ENCODE peak calls at places on chromosomes 1 and 21, in nine cellular contexts. L is GM23248, Y is iPS DF 6.9, B is IMR-90, T is esophagus squamous epithelium, S is esophagus muscularis mucosa, H is fibroblast of lung, M is lung, U is cardiac muscle cell. Z is an unnamed sample.

GRCh38 chr21:46139686-46140085 is 15.7 kb downstream of the FTCD start:
- DNase-seq in Y (no peak), T (no peak), L (no peak), M (no peak), B (no peak), U (no peak), H (no peak), S (no peak), Z (no peak)

GRCh38 chr1:77900687-77901293 is 12.4 kb downstream of the NEXN start:
- DNase-seq in B (peak; percentile 63), U (peak; percentile 55), S (no peak), Y (peak; percentile 11), H (peak; percentile 63), T (no peak), L (peak; percentile 60), M (no peak), Z (peak; percentile 57)

GRCh38 chr1:167541013-167541412 is 12.5 kb downstream of the CREG1 start:
- DNase-seq in M (no peak), H (peak; percentile 11), T (no peak), L (peak; percentile 31), U (no peak), S (no peak), B (peak; percentile 10), Y (no peak), Z (no peak)

GRCh38 chr1:184041731-184042130 is 4.2 kb upstream of the COLGALT2 start:
- DNase-seq in S (no peak), H (no peak), B (peak; percentile 73), L (no peak), M (no peak), T (no peak), Y (no peak), U (no peak), Z (no peak)

GRCh38 chr1:99763956-99764355 is 2.5 kb downstream of the FRRS1 start:
- DNase-seq in M (no peak), H (peak; percentile 30), U (no peak), L (peak; percentile 9), Y (no peak), T (no peak), B (peak; percentile 34), S (no peak), Z (no peak)

GRCh38 chr1:37189111-37189510 is 154.8 kb upstream of the GRIK3 start:
- DNase-seq in L (no peak), H (no peak), M (no peak), B (no peak), T (no peak), S (no peak), U (no peak), Y (no peak), Z (no peak)

GRCh38 chr1:18907914-18908845 is 5.8 kb upstream of the ALDH4A1 start:
- DNase-seq in H (no peak), M (no peak), L (no peak), U (no peak), S (no peak), Y (no peak), T (no peak), B (no peak), Z (peak; percentile 61)

GRCh38 chr1:10880063-10880462 is 83.6 kb upstream of the CASZ1 start:
- DNase-seq in S (no peak), M (no peak), L (no peak), U (no peak), T (no peak), H (no peak), B (no peak), Y (no peak), Z (no peak)

GRCh38 chr1:59686170-59686569 is 128.6 kb upstream of the HOOK1 start:
- DNase-seq in M (no peak), H (no peak), Y (no peak), S (no peak), L (no peak), T (no peak), U (no peak), B (no peak), Z (peak; percentile 61)

GRCh38 chr1:79460773-79461436 is 454.4 kb upstream of the ADGRL4 start:
- DNase-seq in U (no peak), L (no peak), B (no peak), Y (no peak), S (no peak), H (no peak), T (no peak), M (no peak), Z (no peak)

GRCh38 chr1:32447469-32448185 is 17.2 kb upstream of the ZBTB8B start:
- DNase-seq in U (peak; percentile 39), T (no peak), L (peak; percentile 87), Y (no peak), H (peak; percentile 96), M (no peak), B (peak; percentile 74), S (no peak), Z (peak; percentile 27)

GRCh38 chr1:37999434-38000232 is 5.7 kb downstream of the FHL3 start:
- DNase-seq in T (no peak), H (peak; percentile 75), M (peak; percentile 54), Y (no peak), B (peak; percentile 66), L (peak; percentile 66), U (no peak), S (no peak), Z (peak; percentile 72)

GRCh38 chr1:233328661-233329498 is 1.4 kb downstream of the MAP3K21 start:
- DNase-seq in U (peak; percentile 2), S (no peak), T (no peak), M (no peak), B (no peak), H (no peak), L (peak; percentile 2), Y (no peak), Z (no peak)

GRCh38 chr1:111505641-111506119 is 2.2 kb upstream of the ADORA3 start:
- DNase-seq in Y (no peak), U (no peak), T (no peak), H (no peak), M (no peak), B (no peak), S (no peak), L (no peak), Z (no peak)

GRCh38 chr1:117683571-117684285 is 77.9 kb downstream of the TENT5C start:
- DNase-seq in M (no peak), L (peak; percentile 61), Y (no peak), U (no peak), H (peak; percentile 87), S (no peak), T (no peak), B (peak; percentile 37), Z (peak; percentile 74)

GRCh38 chr1:246020231-246020954 is 486.7 kb downstream of the SMYD3 start:
- DNase-seq in S (no peak), M (no peak), T (no peak), B (no peak), U (no peak), Y (no peak), H (no peak), L (no peak), Z (no peak)

GRCh38 chr1:86955678-86956077 is 41.2 kb downstream of the HS2ST1 start:
- DNase-seq in S (no peak), T (no peak), L (no peak), Y (no peak), B (no peak), H (no peak), U (no peak), M (no peak), Z (no peak)

GRCh38 chr1:36154765-36155559 is 998 bp upstream of the MAP7D1 start:
- DNase-seq in H (no peak), L (peak; percentile 43), S (no peak), M (no peak), T (no peak), U (peak; percentile 55), B (no peak), Y (no peak), Z (no peak)

GRCh38 chr1:201471772-201472171 is 2.8 kb upstream of the PHLDA3 start:
- DNase-seq in U (no peak), L (peak; percentile 93), T (no peak), Y (no peak), S (no peak), M (no peak), H (peak; percentile 60), B (peak; percentile 79), Z (no peak)

GRCh38 chr21:43291347-43291950 is 122.6 kb downstream of the CRYAA start:
- DNase-seq in S (no peak), H (no peak), M (no peak), T (no peak), L (no peak), U (no peak), Y (no peak), B (no peak), Z (no peak)

GRCh38 chr21:43294194-43294902 is 125.5 kb downstream of the CRYAA start:
- DNase-seq in M (no peak), T (no peak), Y (no peak), H (no peak), L (no peak), U (peak; percentile 36), B (no peak), S (no peak), Z (no peak)

GRCh38 chr21:43290529-43291346 is 121.9 kb downstream of the CRYAA start:
- DNase-seq in L (no peak), U (no peak), M (no peak), S (no peak), B (no peak), Y (no peak), H (no peak), T (no peak), Z (peak; percentile 85)

GRCh38 chr21:43292041-43292865 is 123.4 kb downstream of the CRYAA start:
- DNase-seq in T (no peak), B (no peak), H (no peak), L (no peak), S (no peak), M (no peak), Y (no peak), U (no peak), Z (no peak)

GRCh38 chr21:43292866-43293142 is 124.0 kb downstream of the CRYAA start:
- DNase-seq in H (no peak), M (no peak), S (no peak), Y (no peak), B (no peak), T (no peak), U (no peak), L (no peak), Z (no peak)
- H3K4me1 ChIP-seq in H (no peaks in the 10 kb centered on the region), M (no peaks in the 10 kb centered on the region), S (no peaks in the 10 kb centered on the region), Y (no peaks in the 10 kb centered on the region), B (no peaks in the 10 kb centered on the region), T (no peaks in the 10 kb centered on the region), U (peaks cover 10% of the 10 kb centered on the region), L (no peaks in the 10 kb centered on the region), Z (peaks cover 21% of the 10 kb centered on the region)

GRCh38 chr1:27153549-27153886 is 1.4 kb downstream of the SLC9A1 start:
- DNase-seq in L (peak; percentile 54), H (no peak), Y (no peak), S (no peak), U (no peak), B (no peak), M (no peak), T (no peak), Z (no peak)
- H3K4me3 ChIP-seq in L (peak overlapping the region; percentile 94), H (peak overlapping the region; percentile 80), Y (no peak overlapping the region), S (peak overlapping the region; percentile 76), U (peak overlapping the region; percentile 4), B (peak overlapping the region; percentile 33), M (peak overlapping the region; percentile 34), T (peak overlapping the region; percentile 86), Z (no peak overlapping the region)

GRCh38 chr1:107530543-107530942 is 389.7 kb downstream of the NTNG1 start:
- DNase-seq in B (no peak), Y (no peak), H (peak; percentile 69), S (no peak), T (no peak), U (no peak), M (no peak), L (peak; percentile 86), Z (no peak)
- H3K4me1 ChIP-seq in B (no peaks in the 10 kb centered on the region), Y (no peaks in the 10 kb centered on the region), H (no peaks in the 10 kb centered on the region), S (peaks cover 8% of the 10 kb centered on the region), T (peaks cover 37% of the 10 kb centered on the region), U (no peaks in the 10 kb centered on the region), M (no peaks in the 10 kb centered on the region), L (peaks cover 23% of the 10 kb centered on the region), Z (no peaks in the 10 kb centered on the region)

GRCh38 chr1:21325231-21325718 is 35.0 kb upstream of the ECE1 start:
- DNase-seq in M (no peak), H (no peak), U (no peak), B (no peak), S (no peak), T (no peak), L (peak; percentile 47), Y (no peak), Z (no peak)
- H3K4me3 ChIP-seq in M (no peak overlapping the region), H (no peak overlapping the region), U (no peak overlapping the region), B (no peak overlapping the region), S (no peak overlapping the region), T (peak overlapping the region; percentile 44), L (peak overlapping the region; percentile 35), Y (no peak overlapping the region), Z (no peak overlapping the region)

Z was measured in SJCRH30.